ENCODE peak calls at places on chromosomes 11 and 22, in eight cellular contexts. B, I, R, G, Z, O, X and F are unnamed samples.
A peak's percentile ranks its signal among the peaks of the same experiment; 100 is the strongest.

GRCh38 chr11:67488155-67488480 is 5.3 kb downstream of the AIP start:
- DNase-seq in B (no peak), I (no peak), R (no peak), G (no peak), Z (no peak), O (no peak), X (no peak), F (no peak)

GRCh38 chr11:77842451-77843121 is 21.6 kb downstream of the AAMDC start:
- DNase-seq in B (no peak), I (no peak), R (no peak), G (no peak), Z (peak; percentile 64), O (no peak), X (no peak), F (no peak)

GRCh38 chr11:70381872-70382842 is 16.2 kb upstream of the CTTN start:
- DNase-seq in B (peak; percentile 54), I (no peak), R (no peak), G (no peak), Z (no peak), O (no peak), X (peak; percentile 49), F (no peak)

GRCh38 chr22:22576244-22576988 is 17.4 kb upstream of the PRAME start:
- DNase-seq in B (peak; percentile 52), I (peak; percentile 6), R (no peak), G (no peak), Z (peak; percentile 54), O (peak; percentile 45), X (peak; percentile 71), F (no peak)

GRCh38 chr11:74839971-74840370 is 91.3 kb downstream of the RNF169 start:
- DNase-seq in B (no peak), I (no peak), R (no peak), G (no peak), Z (no peak), O (no peak), X (no peak), F (no peak)

GRCh38 chr11:81497202-81497804 is 1236.4 kb downstream of the FAM181B start:
- DNase-seq in B (peak; percentile 2), I (no peak), R (no peak), G (no peak), Z (peak; percentile 52), O (no peak), X (peak; percentile 4), F (no peak)

GRCh38 chr11:120904116-120904515 is 119.8 kb upstream of the TBCEL start:
- DNase-seq in B (no peak), I (no peak), R (no peak), G (no peak), Z (no peak), O (no peak), X (no peak), F (no peak)

GRCh38 chr22:47793304-47794101 is 1031.1 kb downstream of the TBC1D22A start:
- DNase-seq in B (no peak), I (no peak), R (peak; percentile 21), G (no peak), Z (no peak), O (no peak), X (no peak), F (no peak)

GRCh38 chr11:112322173-112322813 is 61.6 kb upstream of the PLET1 start:
- DNase-seq in B (no peak), I (no peak), R (no peak), G (no peak), Z (no peak), O (no peak), X (no peak), F (peak; percentile 49)

GRCh38 chr22:32050678-32051515 is 7.8 kb downstream of the SLC5A1 start:
- DNase-seq in B (peak; percentile 44), I (no peak), R (peak; percentile 87), G (no peak), Z (peak; percentile 79), O (no peak), X (peak; percentile 62), F (no peak)

GRCh38 chr11:45949992-45950407 is 27.5 kb downstream of the LARGE2 start:
- DNase-seq in B (no peak), I (no peak), R (no peak), G (no peak), Z (no peak), O (no peak), X (no peak), F (no peak)

GRCh38 chr11:128653828-128654231 is 40.0 kb upstream of the FLI1 start:
- DNase-seq in B (peak; percentile 71), I (no peak), R (no peak), G (peak; percentile 29), Z (peak; percentile 40), O (peak; percentile 35), X (no peak), F (peak; percentile 80)

GRCh38 chr22:36413022-36413770 is 25.4 kb upstream of the MYH9 start:
- DNase-seq in B (no peak), I (no peak), R (no peak), G (no peak), Z (peak; percentile 32), O (no peak), X (no peak), F (no peak)

GRCh38 chr11:96620464-96621044 is 230.7 kb downstream of the JRKL start:
- DNase-seq in B (no peak), I (no peak), R (no peak), G (no peak), Z (no peak), O (no peak), X (no peak), F (no peak)

GRCh38 chr11:44709281-44709562 is 17.5 kb upstream of the TSPAN18 start:
- DNase-seq in B (no peak), I (no peak), R (no peak), G (no peak), Z (peak; percentile 14), O (no peak), X (peak; percentile 68), F (no peak)

GRCh38 chr22:23137905-23138520 is 3.8 kb downstream of the RSPH14 start:
- DNase-seq in B (no peak), I (peak; percentile 28), R (peak; percentile 79), G (no peak), Z (peak; percentile 21), O (peak; percentile 56), X (no peak), F (no peak)

GRCh38 chr11:116853461-116854073 is 16.1 kb upstream of the APOA1 start:
- DNase-seq in B (peak; percentile 90), I (peak; percentile 29), R (peak; percentile 87), G (no peak), Z (peak; percentile 99), O (peak; percentile 48), X (no peak), F (no peak)

GRCh38 chr22:29825578-29825977 is 12.5 kb downstream of the ASCC2 start:
- DNase-seq in B (no peak), I (no peak), R (no peak), G (no peak), Z (no peak), O (no peak), X (no peak), F (no peak)

GRCh38 chr22:45537734-45538181 is 35.1 kb downstream of the FBLN1 start:
- DNase-seq in B (peak; percentile 35), I (no peak), R (no peak), G (peak; percentile 42), Z (peak; percentile 85), O (peak; percentile 41), X (no peak), F (no peak)

GRCh38 chr22:24592846-24593809 is at the start of gene LRRC75B:
- DNase-seq in B (peak; percentile 95), I (no peak), R (peak; percentile 65), G (peak; percentile 48), Z (peak; percentile 68), O (peak; percentile 93), X (peak; percentile 98), F (no peak)

GRCh38 chr11:10355257-10355661 is 50.4 kb downstream of the ADM start:
- DNase-seq in B (no peak), I (no peak), R (no peak), G (no peak), Z (no peak), O (no peak), X (no peak), F (no peak)

GRCh38 chr11:57800444-57801184 is 39.0 kb downstream of the CTNND1 start:
- DNase-seq in B (peak; percentile 61), I (no peak), R (no peak), G (no peak), Z (peak; percentile 74), O (no peak), X (no peak), F (no peak)

GRCh38 chr22:38843201-38843715 is 570 bp downstream of the NPTXR start:
- DNase-seq in B (peak; percentile 71), I (peak; percentile 52), R (peak; percentile 67), G (no peak), Z (peak; percentile 71), O (peak; percentile 28), X (peak; percentile 81), F (no peak)

GRCh38 chr11:2663506-2663905 is 36.3 kb downstream of the KCNQ1OT1 start:
- DNase-seq in B (no peak), I (no peak), R (peak; percentile 28), G (no peak), Z (no peak), O (no peak), X (no peak), F (peak; percentile 78)